ENCODE peak calls at places on chromosome 1, in six cellular contexts. M is COR-L47, V is T-cell, Y is BJ, A is cerebellum, B is heart right ventricle. U is an unnamed sample.

GRCh38 chr1:8818325-8818775 is 910 bp upstream of the RERE start:
- DNase-seq in M (peak; percentile 72), V (no peak), Y (no peak), A (peak; percentile 28), B (peak; percentile 51), U (peak; percentile 56)

GRCh38 chr1:207666342-207666741 is 21.4 kb downstream of the CR1L start:
- DNase-seq in M (no peak), V (no peak), Y (no peak), A (no peak), B (no peak), U (no peak)

GRCh38 chr1:110192541-110192940 is 17.6 kb upstream of the KCNC4 start:
- DNase-seq in M (no peak), V (no peak), Y (no peak), A (no peak), B (no peak), U (no peak)

GRCh38 chr1:147509786-147510360 is 31.4 kb upstream of the BCL9 start:
- DNase-seq in M (no peak), V (no peak), Y (no peak), A (peak; percentile 17), B (peak; percentile 45), U (peak; percentile 39)

GRCh38 chr1:10045480-10046355 is 13.0 kb downstream of the UBE4B start:
- DNase-seq in M (no peak), V (no peak), Y (no peak), A (peak; percentile 80), B (no peak), U (no peak)

GRCh38 chr1:170887726-170888125 is 47.6 kb upstream of the MROH9 start:
- DNase-seq in M (no peak), V (no peak), Y (no peak), A (no peak), B (no peak), U (no peak)

GRCh38 chr1:181396171-181396670 is 87.1 kb upstream of the CACNA1E start:
- DNase-seq in M (no peak), V (peak; percentile 51), Y (no peak), A (no peak), B (no peak), U (no peak)

GRCh38 chr1:153192697-153193096 is 10.5 kb upstream of the LELP1 start:
- DNase-seq in M (peak; percentile 12), V (no peak), Y (no peak), A (no peak), B (no peak), U (no peak)

GRCh38 chr1:246576709-246577032 is 10.4 kb downstream of the CNST start:
- DNase-seq in M (no peak), V (no peak), Y (no peak), A (no peak), B (no peak), U (no peak)